ENCODE peak calls at places on chromosomes 12 and 14, in six cellular contexts. I is suprapubic skin, S is HepG2, A is esophagus muscularis mucosa, X is K562, P is sigmoid colon. H is an unnamed sample.

GRCh38 chr12:124599074-124599999 is 31.9 kb upstream of the NCOR2 start:
- DNase-seq in I (no peak), S (no peak), A (no peak), X (no peak), P (no peak), H (no peak)

GRCh38 chr14:37591311-37591940 is 3.6 kb downstream of the FOXA1 start:
- DNase-seq in I (no peak), S (no peak), A (no peak), X (no peak), P (no peak), H (peak; percentile 65)

GRCh38 chr14:92570863-92571262 is 57.3 kb downstream of the RIN3 start:
- DNase-seq in I (no peak), S (no peak), A (no peak), X (no peak), P (peak; percentile 57), H (no peak)

GRCh38 chr14:51931308-51931707 is 58.0 kb upstream of the RTRAF start:
- DNase-seq in I (no peak), S (no peak), A (no peak), X (no peak), P (no peak), H (no peak)

GRCh38 chr14:51616724-51617409 is 34.8 kb upstream of the FRMD6 start:
- DNase-seq in I (no peak), S (peak; percentile 91), A (no peak), X (no peak), P (no peak), H (peak; percentile 27)

GRCh38 chr12:6074979-6075585 is 49.4 kb downstream of the VWF start:
- DNase-seq in I (no peak), S (no peak), A (no peak), X (no peak), P (no peak), H (peak; percentile 33)

GRCh38 chr12:28998662-28999120 is 150.4 kb upstream of the FAR2 start:
- DNase-seq in I (no peak), S (peak; percentile 3), A (no peak), X (peak; percentile 11), P (no peak), H (no peak)

GRCh38 chr12:542290-543113 is 82.8 kb downstream of the B4GALNT3 start:
- DNase-seq in I (no peak), S (no peak), A (no peak), X (no peak), P (no peak), H (no peak)

GRCh38 chr12:20624718-20625117 is 70.4 kb upstream of the SLCO1C1 start:
- DNase-seq in I (no peak), S (peak; percentile 56), A (no peak), X (no peak), P (no peak), H (no peak)

GRCh38 chr14:82180057-82180620 is 646.5 kb upstream of the SEL1L start:
- DNase-seq in I (no peak), S (no peak), A (no peak), X (no peak), P (no peak), H (no peak)
- TF ChIP-seq POLR2AphosphoS5 in I (no peak), S (no peak), A (no peak), X (no peak), P (no peak), H (no peak)

GRCh38 chr12:26341481-26341880 is 146.1 kb downstream of the SSPN start:
- DNase-seq in I (no peak), S (no peak), A (no peak), X (no peak), P (no peak), H (no peak)

GRCh38 chr12:26334621-26335124 is 139.3 kb downstream of the SSPN start:
- DNase-seq in I (no peak), S (no peak), A (no peak), X (no peak), P (no peak), H (no peak)

GRCh38 chr12:26339976-26340375 is 144.6 kb downstream of the SSPN start:
- DNase-seq in I (no peak), S (no peak), A (no peak), X (no peak), P (no peak), H (no peak)

GRCh38 chr12:26340649-26341048 is 145.3 kb downstream of the SSPN start:
- DNase-seq in I (no peak), S (no peak), A (no peak), X (no peak), P (no peak), H (no peak)

GRCh38 chr12:26338574-26339572 is 143.5 kb downstream of the SSPN start:
- DNase-seq in I (no peak), S (no peak), A (no peak), X (no peak), P (no peak), H (no peak)
- TF ChIP-seq EP300 in I (no peak), S (no peak), A (no peak), X (no peak), P (no peak), H (no peak)

GRCh38 chr12:113185180-113186032 is at the start of the genes DDX54 and RITA1:
- DNase-seq in I (peak; percentile 88), S (peak; percentile 92), A (peak; percentile 94), X (peak; percentile 82), P (peak; percentile 91), H (peak; percentile 86)
- TF ChIP-seq POLR2AphosphoS5 in I (peak; percentile 90), S (peak; percentile 65), A (peak; percentile 77), X (peak; percentile 63), P (peak; percentile 70), H (no peak)

GRCh38 chr12:13106666-13107065 is 3.2 kb upstream of the GSG1 start:
- DNase-seq in I (no peak), S (no peak), A (no peak), X (no peak), P (no peak), H (no peak)

GRCh38 chr12:13103391-13104033 is at the start of gene GSG1:
- DNase-seq in I (no peak), S (no peak), A (peak; percentile 72), X (no peak), P (no peak), H (no peak)

GRCh38 chr12:13102481-13103195 is 829 bp downstream of the GSG1 start:
- DNase-seq in I (no peak), S (no peak), A (peak; percentile 75), X (no peak), P (no peak), H (no peak)

GRCh38 chr12:13101854-13102375 is 1.6 kb downstream of the GSG1 start:
- DNase-seq in I (no peak), S (peak; percentile 62), A (peak; percentile 91), X (no peak), P (no peak), H (no peak)

DNA sequence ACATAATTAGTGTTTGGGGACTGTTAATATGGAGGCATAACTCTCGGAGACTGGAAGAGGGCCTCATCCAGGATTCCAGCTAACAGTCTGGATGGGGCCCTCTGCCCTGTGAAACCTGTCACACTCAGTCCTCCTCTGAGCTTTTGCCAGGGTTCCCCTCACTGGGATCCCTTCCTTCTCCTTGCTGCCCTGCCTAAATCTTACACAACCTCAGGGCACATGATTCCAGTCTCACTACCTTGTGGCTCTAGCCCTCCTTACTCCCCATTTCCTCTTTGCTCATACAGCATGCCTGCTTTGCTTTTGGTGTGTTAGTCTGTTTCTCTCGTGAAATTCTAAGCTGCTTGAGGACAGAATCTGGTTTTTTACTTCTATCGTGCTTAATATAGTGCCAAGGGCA is 936 bp upstream of the GSG1 start:
- DNase-seq in I (no peak), S (no peak), A (peak; percentile 53), X (no peak), P (no peak), H (no peak)
- TF ChIP-seq EP300 in I (no peak), S (no peak), A (no peak), X (no peak), P (no peak), H (no peak)

DNA sequence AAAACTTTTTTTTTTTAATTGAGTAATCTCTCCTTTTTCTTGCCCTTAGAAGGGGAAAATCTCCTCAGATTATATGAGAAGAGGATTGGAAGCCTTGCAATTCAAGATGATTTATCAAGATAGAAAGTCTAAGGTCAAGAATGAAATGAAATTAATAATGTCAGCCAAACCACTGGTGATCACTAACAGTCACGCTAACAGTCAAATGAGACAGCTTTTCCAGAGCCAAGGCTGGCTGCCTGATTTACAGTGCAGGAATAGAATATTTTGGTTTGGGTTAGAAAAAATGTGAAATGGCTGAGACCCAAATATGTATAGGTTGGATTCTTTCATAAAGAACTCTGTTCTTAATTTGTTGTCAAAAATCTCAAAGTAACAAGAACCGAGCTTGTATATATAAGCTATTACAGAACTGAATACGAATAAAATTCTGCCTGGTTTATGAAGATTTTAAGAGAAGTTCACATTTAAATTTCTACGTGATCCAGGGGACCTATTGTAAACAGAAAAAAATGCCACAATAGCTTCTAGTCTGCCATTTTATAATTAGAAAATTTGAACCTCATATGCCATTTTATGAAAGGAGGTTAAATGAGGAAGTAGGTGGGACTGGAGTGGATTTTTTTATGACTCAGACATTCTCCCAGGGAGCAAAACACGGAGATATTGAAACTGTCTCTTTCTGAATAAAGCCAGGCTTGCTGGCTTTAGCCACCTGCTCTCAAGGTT is 204.1 kb downstream of the PPM1H start:
- DNase-seq in I (no peak), S (no peak), A (no peak), X (no peak), P (no peak), H (no peak)
- TF ChIP-seq POLR2AphosphoS5 in I (no peak), S (no peak), A (no peak), X (no peak), P (no peak), H (no peak)

DNA sequence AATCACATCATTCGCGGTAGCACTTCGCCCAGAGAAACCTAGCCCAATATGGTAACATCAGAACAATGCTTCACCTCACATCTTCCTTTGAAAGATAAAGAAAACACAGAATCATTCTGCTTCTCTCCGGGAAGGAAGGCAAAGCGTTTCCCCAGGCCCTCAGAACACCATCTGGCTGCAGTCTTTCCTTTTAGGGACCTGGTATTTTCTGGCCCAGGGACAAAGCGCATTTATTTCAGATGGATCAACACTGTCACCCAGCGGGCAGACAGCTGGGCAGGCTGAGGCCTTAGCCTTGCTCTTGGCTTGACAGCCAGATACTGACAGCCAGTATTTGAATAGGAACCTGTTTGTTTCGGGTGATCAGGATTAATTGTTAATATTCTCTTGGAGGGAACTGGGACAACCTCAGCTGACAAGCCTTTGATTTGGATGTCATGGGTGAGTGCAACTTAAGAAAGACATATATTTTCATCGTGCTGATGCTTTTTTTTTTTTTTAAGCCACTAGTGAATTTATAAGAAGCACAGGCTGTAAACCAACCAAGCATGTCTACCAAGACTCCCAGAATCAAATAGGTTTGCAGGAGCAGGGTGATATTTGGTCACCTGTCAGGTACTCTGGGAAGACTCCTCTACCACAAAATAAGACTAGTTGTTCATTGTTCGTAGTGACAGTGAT is 118.9 kb downstream of the VEZT start:
- DNase-seq in I (peak; percentile 82), S (peak; percentile 86), A (no peak), X (peak; percentile 40), P (peak; percentile 89), H (peak; percentile 79)
- TF ChIP-seq EP300 in I (no peak), S (no peak), A (no peak), X (no peak), P (no peak), H (no peak)

DNA sequence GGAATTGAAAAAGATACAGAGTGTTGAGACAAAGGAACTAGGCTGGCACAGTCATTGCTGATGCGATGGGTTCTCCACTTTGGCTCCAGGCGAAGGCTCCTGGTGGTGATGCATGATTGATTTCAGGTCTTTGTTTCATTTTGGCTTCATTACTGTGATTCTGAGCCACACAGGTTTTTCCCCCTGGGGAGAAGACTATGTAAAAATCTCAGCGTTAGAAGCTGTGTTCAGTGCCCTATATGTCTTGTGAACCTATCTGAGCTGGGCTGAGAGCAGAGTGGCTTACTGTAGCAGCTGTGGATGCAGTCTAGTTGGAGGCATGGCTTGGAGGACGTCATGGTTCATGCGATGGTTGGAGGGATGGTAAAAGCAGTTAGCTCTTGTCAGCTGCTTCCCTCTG is 54.0 kb downstream of the GPATCH2L start:
- DNase-seq in I (no peak), S (no peak), A (no peak), X (no peak), P (no peak), H (no peak)
- TF ChIP-seq POLR2AphosphoS5 in I (no peak), S (no peak), A (no peak), X (no peak), P (no peak), H (no peak)

H was measured in stomach.